ENCODE peak calls at places on chromosome 19, in nine cellular contexts. E is CD4-positive, alpha-beta T cell; H is neural progenitor cell; Q is CD8-positive, alpha-beta T cell; K is heart right ventricle; G is tibial nerve; V is RWPE2; A is colonic mucosa; J is cardiac muscle cell. M is an unnamed sample.

GRCh38 chr19:54073829-54074228 is 7.3 kb downstream of the TARM1 start:
- DNase-seq in E (no peak), H (no peak), Q (no peak), K (no peak), G (no peak), V (no peak), A (no peak), J (no peak), M (no peak)

GRCh38 chr19:1089126-1089771 is 5.9 kb downstream of the POLR2E start:
- DNase-seq in E (no peak), H (no peak), Q (no peak), K (no peak), G (no peak), V (peak; percentile 54), A (no peak), J (no peak), M (no peak)

GRCh38 chr19:3369337-3370213 is 3.2 kb downstream of the NFIC start:
- DNase-seq in E (no peak), H (peak; percentile 57), Q (no peak), K (peak; percentile 72), G (no peak), V (no peak), A (peak; percentile 47), J (peak; percentile 53), M (no peak)

GRCh38 chr19:49524812-49525455 is 2.9 kb upstream of the RCN3 start:
- DNase-seq in E (no peak), H (no peak), Q (no peak), K (no peak), G (no peak), V (no peak), A (no peak), J (no peak), M (no peak)

GRCh38 chr19:38375748-38376147 is 1.4 kb downstream of the PSMD8 start:
- DNase-seq in E (no peak), H (peak; percentile 1), Q (no peak), K (no peak), G (no peak), V (no peak), A (no peak), J (no peak), M (no peak)

GRCh38 chr19:3338541-3339181 is 27.7 kb upstream of the NFIC start:
- DNase-seq in E (peak; percentile 69), H (no peak), Q (peak; percentile 69), K (peak; percentile 47), G (no peak), V (no peak), A (peak; percentile 84), J (no peak), M (no peak)

GRCh38 chr19:44777715-44778347 is at the start of gene CBLC:
- DNase-seq in E (no peak), H (peak; percentile 89), Q (no peak), K (no peak), G (no peak), V (peak; percentile 97), A (peak; percentile 95), J (no peak), M (no peak)

GRCh38 chr19:37778613-37779138 is 710 bp downstream of the ZNF573 start:
- DNase-seq in E (no peak), H (peak; percentile 1), Q (no peak), K (no peak), G (no peak), V (no peak), A (no peak), J (peak; percentile 46), M (no peak)

GRCh38 chr19:35247526-35248309 is 1.1 kb upstream of the LSR start:
- DNase-seq in E (peak; percentile 52), H (peak; percentile 98), Q (peak; percentile 49), K (no peak), G (no peak), V (peak; percentile 93), A (peak; percentile 94), J (no peak), M (no peak)

GRCh38 chr19:32397736-32398135 is 7.8 kb upstream of the DPY19L3 start:
- DNase-seq in E (no peak), H (no peak), Q (no peak), K (no peak), G (no peak), V (no peak), A (no peak), J (peak; percentile 78), M (peak; percentile 57)

GRCh38 chr19:33282036-33282686 is 20.2 kb downstream of the CEBPA start:
- DNase-seq in E (no peak), H (no peak), Q (no peak), K (no peak), G (no peak), V (no peak), A (no peak), J (no peak), M (no peak)

GRCh38 chr19:14516746-14517438 is 1.3 kb downstream of the DNAJB1 start:
- DNase-seq in E (no peak), H (no peak), Q (no peak), K (no peak), G (no peak), V (no peak), A (peak; percentile 63), J (no peak), M (no peak)

DNA sequence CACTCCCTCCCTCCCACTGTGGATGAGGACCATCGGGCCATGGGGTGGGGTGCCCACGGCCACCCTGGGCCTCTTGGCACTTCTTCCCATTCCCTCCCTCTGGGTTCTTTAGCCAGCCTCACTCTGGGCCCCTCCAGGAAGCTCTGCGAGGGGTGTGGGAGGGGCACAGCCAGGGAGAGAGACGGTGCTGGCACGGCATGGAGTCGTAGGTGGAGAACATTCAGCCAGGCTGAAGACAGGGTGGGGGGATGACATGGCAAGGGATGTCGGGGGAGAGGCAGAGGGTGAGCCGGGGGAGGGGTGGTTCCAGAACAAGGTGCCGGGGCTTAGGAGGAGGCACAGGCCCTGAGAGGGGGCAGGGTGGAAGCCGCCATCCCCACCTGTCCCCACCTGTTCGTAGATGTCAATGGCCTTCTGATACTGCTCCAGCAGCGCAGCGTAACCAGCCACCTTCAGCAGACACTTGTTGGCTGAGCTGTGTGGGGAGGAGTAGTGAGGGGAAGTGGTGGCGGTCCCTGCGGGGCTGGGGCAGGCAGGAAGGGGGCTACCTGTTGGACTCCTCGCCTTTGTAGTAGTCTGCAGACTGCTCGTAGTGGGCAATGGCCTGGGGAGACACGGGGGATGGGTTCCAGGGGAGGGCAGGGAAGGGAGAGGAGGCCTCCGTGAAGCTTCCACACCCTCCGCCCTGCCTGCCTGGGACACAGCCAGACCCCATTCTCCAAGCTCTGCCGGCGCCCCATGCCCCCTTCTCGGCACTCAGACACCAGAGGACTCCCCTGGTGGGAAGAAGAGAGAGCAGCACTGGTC is 8.8 kb upstream of the KPTN start:
- DNase-seq in E (no peak), H (no peak), Q (no peak), K (no peak), G (no peak), V (no peak), A (no peak), J (no peak), M (no peak)
- H3K27ac ChIP-seq in E (no peak overlapping the region), H (no peak overlapping the region), Q (no peak overlapping the region), K (no peak overlapping the region), G (no peak overlapping the region), V (no peak overlapping the region), A (no peak overlapping the region), J (no peak overlapping the region), M (no peak overlapping the region)

GRCh38 chr19:51919606-51920005 is 7.7 kb upstream of the ZNF613 start:
- DNase-seq in E (no peak), H (no peak), Q (no peak), K (no peak), G (no peak), V (no peak), A (no peak), J (no peak), M (no peak)
- H3K9me3 ChIP-seq in E (peaks cover 90% of the 10 kb centered on the region), H (peaks cover 37% of the 10 kb centered on the region), Q (peaks cover 48% of the 10 kb centered on the region), K (peaks cover 53% of the 10 kb centered on the region), G (no peaks in the 10 kb centered on the region), V (peaks cover 26% of the 10 kb centered on the region), A (peaks cover 11% of the 10 kb centered on the region), J (peaks cover 4% of the 10 kb centered on the region), M (peaks cover 42% of the 10 kb centered on the region)

GRCh38 chr19:12139309-12139708 is 841 bp downstream of the ZNF20 start:
- DNase-seq in E (no peak), H (peak; percentile 20), Q (no peak), K (no peak), G (no peak), V (no peak), A (no peak), J (no peak), M (no peak)
- H3K27ac ChIP-seq in E (no peak overlapping the region), H (peak overlapping the region; percentile 100), Q (no peak overlapping the region), K (peak overlapping the region; percentile 64), G (peak overlapping the region; percentile 91), V (peak overlapping the region; percentile 45), A (peak overlapping the region; percentile 81), J (peak overlapping the region; percentile 88), M (peak overlapping the region; percentile 12)

GRCh38 chr19:10499550-10500246 is 3.5 kb downstream of the KEAP1 start:
- DNase-seq in E (no peak), H (no peak), Q (no peak), K (no peak), G (no peak), V (no peak), A (no peak), J (no peak), M (no peak)

GRCh38 chr19:10497371-10497770 is 5.8 kb downstream of the KEAP1 start:
- DNase-seq in E (no peak), H (no peak), Q (no peak), K (no peak), G (no peak), V (no peak), A (no peak), J (no peak), M (no peak)

GRCh38 chr19:10501971-10502523 is 1.1 kb downstream of the KEAP1 start:
- DNase-seq in E (peak; percentile 26), H (peak; percentile 54), Q (no peak), K (peak; percentile 86), G (peak; percentile 55), V (no peak), A (peak; percentile 86), J (peak; percentile 44), M (no peak)

GRCh38 chr19:10502524-10503001 is 593 bp downstream of the KEAP1 start:
- DNase-seq in E (peak; percentile 84), H (peak; percentile 94), Q (peak; percentile 81), K (peak; percentile 95), G (peak; percentile 90), V (no peak), A (peak; percentile 92), J (peak; percentile 91), M (peak; percentile 38)

DNA sequence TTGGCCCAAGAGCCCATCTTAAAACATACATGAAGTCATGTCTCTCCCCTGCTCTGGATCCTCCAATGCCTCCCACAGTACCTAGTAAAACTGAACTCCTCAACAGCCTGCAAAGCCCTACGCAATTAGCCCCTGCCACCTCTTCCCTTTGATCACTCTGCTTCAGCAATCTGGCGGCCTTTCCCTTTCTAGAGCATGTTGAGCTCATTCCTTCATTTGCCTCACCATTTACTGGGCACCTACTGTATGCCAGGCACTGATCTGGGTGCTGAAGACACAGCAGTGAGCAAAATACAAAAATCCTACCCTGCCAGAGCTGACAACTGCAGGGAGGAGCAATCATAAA is 2.9 kb downstream of the KEAP1 start:
- DNase-seq in E (no peak), H (no peak), Q (no peak), K (no peak), G (no peak), V (no peak), A (no peak), J (no peak), M (no peak)
- H3K9me3 ChIP-seq in E (no peaks in the 10 kb centered on the region), H (no peaks in the 10 kb centered on the region), Q (no peaks in the 10 kb centered on the region), K (no peaks in the 10 kb centered on the region), G (no peaks in the 10 kb centered on the region), V (no peaks in the 10 kb centered on the region), A (no peaks in the 10 kb centered on the region), J (no peaks in the 10 kb centered on the region), M (no peaks in the 10 kb centered on the region)

GRCh38 chr19:51903192-51903591 is 1.6 kb downstream of the ZNF649 start:
- DNase-seq in E (no peak), H (no peak), Q (no peak), K (no peak), G (no peak), V (no peak), A (no peak), J (no peak), M (no peak)
- H3K27ac ChIP-seq in E (no peak overlapping the region), H (no peak overlapping the region), Q (no peak overlapping the region), K (no peak overlapping the region), G (no peak overlapping the region), V (no peak overlapping the region), A (no peak overlapping the region), J (peak overlapping the region; percentile 93), M (no peak overlapping the region)